ENCODE peak calls at places on chromosomes 6 and 20, in six cellular contexts. One of them, this sample, is unnamed. For H3K4me1, the result is how much of the 10 kb centered on the place peaks cover.

GRCh38 chr6:5223309-5223708 is 37.4 kb downstream of the LYRM4 start:
- DNase-seq in GM23338: no peak
- DNase-seq in mucosa of descending colon: no peak
- DNase-seq in breast epithelium: no peak
- DNase-seq in transverse colon: no peak
- DNase-seq in CD4-positive, CD25-positive, alpha-beta regulatory T cell: no peak
- DNase-seq in this sample: no peak

GRCh38 chr20:41355598-41356203 is 10.9 kb downstream of the EMILIN3 start:
- DNase-seq in GM23338: no peak
- DNase-seq in mucosa of descending colon: no peak
- DNase-seq in breast epithelium: no peak
- DNase-seq in transverse colon: no peak
- DNase-seq in CD4-positive, CD25-positive, alpha-beta regulatory T cell: no peak
- DNase-seq in this sample: no peak

GRCh38 chr20:58790440-58790839 is 60.3 kb downstream of the GNAS-AS1 start:
- DNase-seq in GM23338: no peak
- DNase-seq in mucosa of descending colon: no peak
- DNase-seq in breast epithelium: no peak
- DNase-seq in transverse colon: no peak
- DNase-seq in CD4-positive, CD25-positive, alpha-beta regulatory T cell: no peak
- DNase-seq in this sample: no peak

GRCh38 chr20:59577037-59577808 is 27.1 kb upstream of the PHACTR3 start:
- DNase-seq in GM23338: peak
- DNase-seq in mucosa of descending colon: no peak
- DNase-seq in breast epithelium: peak
- DNase-seq in transverse colon: no peak
- DNase-seq in CD4-positive, CD25-positive, alpha-beta regulatory T cell: no peak
- DNase-seq in this sample: no peak

GRCh38 chr6:17703256-17703694 is 3.5 kb downstream of the NUP153 start:
- DNase-seq in GM23338: no peak
- DNase-seq in mucosa of descending colon: peak
- DNase-seq in breast epithelium: no peak
- DNase-seq in transverse colon: no peak
- DNase-seq in CD4-positive, CD25-positive, alpha-beta regulatory T cell: peak
- DNase-seq in this sample: peak

GRCh38 chr20:24836041-24836533 is 113.0 kb upstream of the CST7 start:
- DNase-seq in GM23338: no peak
- DNase-seq in mucosa of descending colon: no peak
- DNase-seq in breast epithelium: no peak
- DNase-seq in transverse colon: no peak
- DNase-seq in CD4-positive, CD25-positive, alpha-beta regulatory T cell: no peak
- DNase-seq in this sample: no peak

GRCh38 chr6:27392623-27393022 is 4.1 kb downstream of the ZNF391 start:
- DNase-seq in GM23338: no peak
- DNase-seq in mucosa of descending colon: no peak
- DNase-seq in breast epithelium: no peak
- DNase-seq in transverse colon: no peak
- DNase-seq in CD4-positive, CD25-positive, alpha-beta regulatory T cell: no peak
- DNase-seq in this sample: no peak

GRCh38 chr6:166488081-166488685 is 98.3 kb downstream of the RAMACL start:
- DNase-seq in GM23338: no peak
- DNase-seq in mucosa of descending colon: peak
- DNase-seq in breast epithelium: no peak
- DNase-seq in transverse colon: peak
- DNase-seq in CD4-positive, CD25-positive, alpha-beta regulatory T cell: peak
- DNase-seq in this sample: peak

GRCh38 chr6:85544776-85545175 is 48.9 kb downstream of the SNX14 start:
- DNase-seq in GM23338: no peak
- DNase-seq in mucosa of descending colon: no peak
- DNase-seq in breast epithelium: no peak
- DNase-seq in transverse colon: no peak
- DNase-seq in CD4-positive, CD25-positive, alpha-beta regulatory T cell: no peak
- DNase-seq in this sample: no peak

GRCh38 chr20:39538317-39538716 is 576.2 kb downstream of the DHX35 start:
- DNase-seq in GM23338: no peak
- DNase-seq in mucosa of descending colon: no peak
- DNase-seq in breast epithelium: no peak
- DNase-seq in transverse colon: no peak
- DNase-seq in CD4-positive, CD25-positive, alpha-beta regulatory T cell: no peak
- DNase-seq in this sample: no peak

GRCh38 chr20:39532205-39532604 is 570.1 kb downstream of the DHX35 start:
- DNase-seq in GM23338: no peak
- DNase-seq in mucosa of descending colon: peak
- DNase-seq in breast epithelium: no peak
- DNase-seq in transverse colon: peak
- DNase-seq in CD4-positive, CD25-positive, alpha-beta regulatory T cell: no peak
- DNase-seq in this sample: no peak

GRCh38 chr20:39534846-39535245 is 572.7 kb downstream of the DHX35 start:
- DNase-seq in GM23338: peak
- DNase-seq in mucosa of descending colon: no peak
- DNase-seq in breast epithelium: no peak
- DNase-seq in transverse colon: no peak
- DNase-seq in CD4-positive, CD25-positive, alpha-beta regulatory T cell: no peak
- DNase-seq in this sample: no peak

DNA sequence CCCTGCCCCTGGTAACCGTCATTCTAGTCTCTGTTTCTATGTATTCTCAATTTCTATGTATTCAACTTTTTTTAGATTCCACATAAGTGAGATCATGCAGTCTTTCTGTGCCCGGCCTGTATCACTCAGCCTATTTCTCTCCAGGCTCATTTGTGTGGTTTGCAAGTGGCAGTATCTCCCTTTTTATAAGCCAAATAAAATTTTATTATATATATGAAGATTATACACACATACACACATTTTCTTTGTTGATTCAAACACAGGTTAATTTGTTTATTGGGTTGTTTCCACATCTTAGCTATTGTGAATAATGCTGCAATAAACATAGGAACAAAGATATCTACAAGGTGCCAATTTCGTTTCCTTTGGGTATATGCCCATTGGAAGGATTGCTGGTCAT is 571.7 kb downstream of the DHX35 start:
- DNase-seq in GM23338: no peak
- DNase-seq in mucosa of descending colon: peak
- DNase-seq in breast epithelium: no peak
- DNase-seq in transverse colon: peak
- DNase-seq in CD4-positive, CD25-positive, alpha-beta regulatory T cell: no peak
- DNase-seq in this sample: no peak
- H3K4me1 ChIP-seq in GM23338: under half
- H3K4me1 ChIP-seq in mucosa of descending colon: under half
- H3K4me1 ChIP-seq in breast epithelium: under half
- H3K4me1 ChIP-seq in transverse colon: under half
- H3K4me1 ChIP-seq in CD4-positive, CD25-positive, alpha-beta regulatory T cell: under half
- H3K4me1 ChIP-seq in this sample: under half

DNA sequence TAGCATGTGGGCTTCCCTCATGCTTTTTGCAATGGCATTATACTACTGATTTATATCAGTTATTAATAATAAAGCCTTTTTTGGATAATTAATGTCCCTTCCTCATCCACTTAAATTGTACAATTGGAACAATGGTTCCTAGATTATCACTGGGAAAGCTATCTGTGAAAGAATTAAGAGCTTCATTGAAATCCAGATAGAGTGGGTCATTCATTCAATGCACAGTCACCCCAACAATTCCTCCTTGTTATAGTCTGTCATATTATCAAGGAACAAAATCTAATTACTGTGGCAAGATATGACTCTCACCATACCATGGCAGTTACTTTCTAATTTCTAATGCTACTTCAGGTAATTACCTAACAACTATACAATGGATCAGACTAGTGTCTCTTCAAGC is 18.9 kb upstream of the FBXO9 start:
- DNase-seq in GM23338: no peak
- DNase-seq in mucosa of descending colon: no peak
- DNase-seq in breast epithelium: no peak
- DNase-seq in transverse colon: no peak
- DNase-seq in CD4-positive, CD25-positive, alpha-beta regulatory T cell: no peak
- DNase-seq in this sample: no peak
- H3K4me1 ChIP-seq in GM23338: under half
- H3K4me1 ChIP-seq in mucosa of descending colon: under half
- H3K4me1 ChIP-seq in breast epithelium: under half
- H3K4me1 ChIP-seq in transverse colon: under half
- H3K4me1 ChIP-seq in CD4-positive, CD25-positive, alpha-beta regulatory T cell: under half
- H3K4me1 ChIP-seq in this sample: under half

GRCh38 chr6:44113396-44113795 is 13.9 kb downstream of the MRPL14 start:
- DNase-seq in GM23338: peak
- DNase-seq in mucosa of descending colon: no peak
- DNase-seq in breast epithelium: no peak
- DNase-seq in transverse colon: no peak
- DNase-seq in CD4-positive, CD25-positive, alpha-beta regulatory T cell: no peak
- DNase-seq in this sample: no peak
- H3K4me1 ChIP-seq in GM23338: under half
- H3K4me1 ChIP-seq in mucosa of descending colon: under half
- H3K4me1 ChIP-seq in breast epithelium: under half
- H3K4me1 ChIP-seq in transverse colon: under half
- H3K4me1 ChIP-seq in CD4-positive, CD25-positive, alpha-beta regulatory T cell: under half
- H3K4me1 ChIP-seq in this sample: under half

DNA sequence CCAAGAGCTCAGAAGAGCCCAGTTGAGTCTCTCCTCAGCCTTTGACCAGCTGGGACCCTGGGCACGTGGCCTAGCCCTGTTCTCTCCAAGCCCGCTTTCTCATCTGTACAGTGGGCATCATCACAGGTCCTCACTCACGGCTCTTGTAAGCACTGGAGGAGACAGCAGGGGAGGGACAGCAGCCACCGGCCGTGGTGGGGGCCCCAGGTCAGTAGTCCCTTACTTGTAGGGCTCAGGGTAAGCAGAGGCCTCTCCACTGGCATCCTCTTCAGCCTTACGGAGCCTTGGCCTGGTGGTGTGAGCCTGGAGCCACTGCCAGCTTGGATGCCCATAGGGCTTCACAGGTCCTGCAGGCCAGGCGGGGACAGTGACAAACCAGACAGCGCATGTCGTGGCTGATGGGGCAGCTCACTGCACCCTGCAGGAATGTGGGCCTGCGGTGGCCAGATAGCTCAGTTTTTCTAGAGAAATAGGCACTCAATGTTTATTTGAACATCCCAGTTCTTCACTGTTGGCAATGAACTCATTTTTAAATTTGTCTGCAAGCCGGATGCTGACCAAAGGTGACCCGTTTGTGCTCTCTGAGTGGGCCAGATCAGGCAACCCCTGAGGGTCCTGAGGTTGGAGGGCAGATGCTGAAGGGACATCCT is 65.1 kb downstream of the ADNP start:
- DNase-seq in GM23338: no peak
- DNase-seq in mucosa of descending colon: no peak
- DNase-seq in breast epithelium: no peak
- DNase-seq in transverse colon: no peak
- DNase-seq in CD4-positive, CD25-positive, alpha-beta regulatory T cell: no peak
- DNase-seq in this sample: no peak
- H3K4me1 ChIP-seq in GM23338: under half
- H3K4me1 ChIP-seq in mucosa of descending colon: under half
- H3K4me1 ChIP-seq in breast epithelium: under half
- H3K4me1 ChIP-seq in transverse colon: under half
- H3K4me1 ChIP-seq in CD4-positive, CD25-positive, alpha-beta regulatory T cell: under half
- H3K4me1 ChIP-seq in this sample: under half

GRCh38 chr6:167679137-167679736 is 147.5 kb upstream of the AFDN start:
- DNase-seq in GM23338: peak
- DNase-seq in mucosa of descending colon: no peak
- DNase-seq in breast epithelium: no peak
- DNase-seq in transverse colon: no peak
- DNase-seq in CD4-positive, CD25-positive, alpha-beta regulatory T cell: no peak
- DNase-seq in this sample: no peak
- H3K4me1 ChIP-seq in GM23338: under half
- H3K4me1 ChIP-seq in mucosa of descending colon: under half
- H3K4me1 ChIP-seq in breast epithelium: under half
- H3K4me1 ChIP-seq in transverse colon: half or more
- H3K4me1 ChIP-seq in CD4-positive, CD25-positive, alpha-beta regulatory T cell: under half
- H3K4me1 ChIP-seq in this sample: under half